ENCODE peak calls at places on chromosomes 11 and 22, in seven cellular contexts. J, Z, V, S, T, X and U are unnamed samples.

GRCh38 chr11:4038973-4039372 is 55.6 kb upstream of the RRM1 start:
- DNase-seq in J (no peak), X (no peak), T (no peak), V (no peak), S (peak; percentile 54), Z (no peak), U (no peak)

GRCh38 chr11:86244063-86244521 is 461 bp upstream of the EED start:
- DNase-seq in S (peak; percentile 95), T (peak; percentile 90), J (peak; percentile 76), V (peak; percentile 88), Z (peak; percentile 90), X (peak; percentile 91), U (no peak)

GRCh38 chr11:77094841-77095365 is 7.7 kb upstream of the OMP start:
- DNase-seq in S (no peak), T (no peak), Z (no peak), J (no peak), V (no peak), X (peak; percentile 32), U (no peak)

GRCh38 chr11:112590778-112591177 is 330.1 kb upstream of the PLET1 start:
- DNase-seq in J (no peak), V (no peak), T (no peak), X (no peak), Z (peak; percentile 50), S (peak; percentile 54), U (no peak)

GRCh38 chr11:27926981-27927481 is 180.9 kb downstream of the KIF18A start:
- DNase-seq in X (no peak), Z (no peak), S (peak; percentile 90), J (no peak), V (no peak), T (no peak), U (no peak)

GRCh38 chr11:86519064-86519911 is 144.6 kb downstream of the CCDC81 start:
- DNase-seq in J (no peak), S (peak; percentile 79), T (no peak), Z (peak; percentile 31), V (no peak), X (no peak), U (no peak)

GRCh38 chr11:9203715-9204311 is 61.3 kb downstream of the DENND5A start:
- DNase-seq in X (no peak), Z (no peak), T (no peak), S (no peak), J (no peak), V (peak; percentile 10), U (no peak)

GRCh38 chr11:129280027-129280811 is 88.1 kb upstream of the ARHGAP32 start:
- DNase-seq in Z (no peak), J (no peak), S (peak; percentile 81), T (no peak), X (no peak), V (peak; percentile 34), U (peak; percentile 6)

GRCh38 chr11:70743941-70744351 is 345.6 kb downstream of the CTTN start:
- DNase-seq in T (no peak), Z (no peak), X (peak; percentile 24), S (no peak), J (no peak), V (no peak), U (no peak)

GRCh38 chr11:26144309-26144690 is 187.6 kb upstream of the ANO3 start:
- DNase-seq in Z (no peak), X (no peak), S (no peak), V (no peak), J (no peak), T (no peak), U (no peak)

GRCh38 chr11:8766043-8766992 is 83.7 kb downstream of the RPL27A start:
- DNase-seq in X (no peak), V (no peak), Z (no peak), S (peak; percentile 85), J (no peak), T (no peak), U (no peak)

GRCh38 chr11:94194712-94195111 is 66.1 kb downstream of the PANX1 start:
- DNase-seq in Z (no peak), V (no peak), S (no peak), J (no peak), T (no peak), X (no peak), U (no peak)

GRCh38 chr11:1762537-1763302 is 1.0 kb downstream of the CTSD start:
- DNase-seq in Z (peak; percentile 57), S (no peak), V (no peak), J (peak; percentile 53), T (peak; percentile 90), X (peak; percentile 73), U (no peak)

GRCh38 chr11:2862395-2862949 is 23.1 kb downstream of the CDKN1C start:
- DNase-seq in X (no peak), Z (no peak), T (no peak), J (no peak), S (peak; percentile 13), V (no peak), U (no peak)

GRCh38 chr22:30036656-30037055 is 43.6 kb upstream of the HORMAD2 start:
- DNase-seq in X (no peak), Z (no peak), T (no peak), S (peak; percentile 59), V (no peak), J (no peak), U (no peak)

GRCh38 chr11:133895551-133895950 is 50.2 kb upstream of the SPATA19 start:
- DNase-seq in S (no peak), T (no peak), J (no peak), Z (no peak), X (no peak), V (peak; percentile 10), U (no peak)

GRCh38 chr11:18061351-18061750 is 15.3 kb upstream of the TPH1 start:
- DNase-seq in Z (no peak), S (no peak), J (no peak), X (no peak), V (no peak), T (no peak), U (no peak)

GRCh38 chr11:82858556-82859091 is 41.6 kb downstream of the PRCP start:
- DNase-seq in J (no peak), X (no peak), V (no peak), T (no peak), Z (no peak), S (peak; percentile 56), U (no peak)

GRCh38 chr11:92576315-92576714 is 351.7 kb downstream of the FAT3 start:
- DNase-seq in S (no peak), X (no peak), T (no peak), V (no peak), Z (no peak), J (no peak), U (no peak)

GRCh38 chr22:35480627-35481565 is 59.7 kb upstream of the RASD2 start:
- DNase-seq in Z (no peak), V (no peak), T (no peak), J (no peak), S (peak; percentile 24), X (no peak), U (no peak)

GRCh38 chr11:68262544-68262827 is 9.3 kb downstream of the C11orf24 start:
- DNase-seq in T (no peak), J (peak; percentile 1), S (no peak), Z (no peak), X (no peak), V (no peak), U (no peak)
- H3K36me3 ChIP-seq in T (peaks cover 3% of the 10 kb centered on the region), J (peaks cover 4% of the 10 kb centered on the region), S (peaks cover 30% of the 10 kb centered on the region), Z (no peaks in the 10 kb centered on the region), X (peaks cover 63% of the 10 kb centered on the region), V (peaks cover 14% of the 10 kb centered on the region), U (peaks cover 9% of the 10 kb centered on the region)

GRCh38 chr11:44887598-44887997 is 63.1 kb downstream of the TP53I11 start:
- DNase-seq in J (no peak), V (no peak), X (no peak), T (no peak), Z (no peak), S (no peak), U (no peak)
- H3K27ac ChIP-seq in J (no peak overlapping the region), V (no peak overlapping the region), X (no peak overlapping the region), T (no peak overlapping the region), Z (peak overlapping the region; percentile 91), S (no peak overlapping the region), U (no peak overlapping the region)

GRCh38 chr11:118638726-118639125 is 31.3 kb downstream of the PHLDB1 start:
- DNase-seq in Z (no peak), X (no peak), V (no peak), T (no peak), S (no peak), J (no peak), U (no peak)

GRCh38 chr11:118636569-118637290 is 29.3 kb downstream of the PHLDB1 start:
- DNase-seq in J (no peak), T (no peak), S (peak; percentile 57), Z (no peak), X (no peak), V (no peak), U (no peak)

GRCh38 chr11:118640332-118641154 is 33.1 kb downstream of the PHLDB1 start:
- DNase-seq in Z (no peak), X (no peak), S (no peak), V (peak; percentile 52), T (peak; percentile 62), J (no peak), U (no peak)

GRCh38 chr11:118641463-118642019 is 34.1 kb downstream of the PHLDB1 start:
- DNase-seq in Z (no peak), S (no peak), V (peak; percentile 54), X (no peak), J (no peak), T (peak; percentile 91), U (no peak)

GRCh38 chr11:118639899-118640298 is 32.5 kb downstream of the PHLDB1 start:
- DNase-seq in V (no peak), S (no peak), T (no peak), J (no peak), X (no peak), Z (no peak), U (no peak)
- H3K36me3 ChIP-seq in V (peaks cover 68% of the 10 kb centered on the region), S (peaks cover 35% of the 10 kb centered on the region), T (no peaks in the 10 kb centered on the region), J (peaks cover 4% of the 10 kb centered on the region), X (peaks cover 94% of the 10 kb centered on the region), Z (no peaks in the 10 kb centered on the region), U (no peaks in the 10 kb centered on the region)

GRCh38 chr11:65492637-65493366 is 6.0 kb upstream of the MALAT1 start:
- DNase-seq in S (peak; percentile 95), V (no peak), J (peak; percentile 96), Z (peak; percentile 97), X (peak; percentile 83), T (peak; percentile 71), U (no peak)
- H3K27ac ChIP-seq in S (peak overlapping the region; percentile 100), V (peak overlapping the region; percentile 100), J (peak overlapping the region; percentile 95), Z (peak overlapping the region; percentile 97), X (peak overlapping the region; percentile 99), T (peak overlapping the region; percentile 98), U (peak overlapping the region; percentile 76)

GRCh38 chr11:47797633-47798032 is 30.5 kb upstream of the FNBP4 start:
- DNase-seq in T (no peak), X (no peak), S (peak; percentile 77), V (no peak), Z (no peak), J (no peak), U (no peak)
- H3K36me3 ChIP-seq in T (peaks cover 6% of the 10 kb centered on the region), X (peaks cover 100% of the 10 kb centered on the region), S (peaks cover 52% of the 10 kb centered on the region), V (peaks cover 89% of the 10 kb centered on the region), Z (no peaks in the 10 kb centered on the region), J (peaks cover 3% of the 10 kb centered on the region), U (peaks cover 27% of the 10 kb centered on the region)

GRCh38 chr11:78893996-78894395 is 319.3 kb upstream of the NARS2 start:
- DNase-seq in V (no peak), Z (no peak), X (no peak), J (no peak), T (no peak), S (no peak), U (no peak)

GRCh38 chr11:78886616-78887015 is 312.0 kb upstream of the NARS2 start:
- DNase-seq in X (no peak), S (no peak), Z (no peak), J (peak; percentile 11), V (no peak), T (no peak), U (no peak)

GRCh38 chr11:78884761-78885160 is 310.1 kb upstream of the NARS2 start:
- DNase-seq in S (no peak), J (no peak), Z (no peak), T (no peak), V (no peak), X (no peak), U (no peak)

GRCh38 chr11:78889698-78890097 is 315.0 kb upstream of the NARS2 start:
- DNase-seq in S (no peak), Z (no peak), T (no peak), X (no peak), J (no peak), V (no peak), U (no peak)
- H3K27ac ChIP-seq in S (no peak overlapping the region), Z (no peak overlapping the region), T (no peak overlapping the region), X (no peak overlapping the region), J (no peak overlapping the region), V (no peak overlapping the region), U (no peak overlapping the region)